ENCODE peak calls at places on chromosomes 4 and X, in eight cellular contexts. O is fibroblast of lung, N is PC-3, U is tibial artery, D is tibial nerve, W is BJ, K is heart right ventricle, I is pancreas. Z is an unnamed sample.

GRCh38 chrX:101108293-101108692 is 10.3 kb downstream of the CENPI start:
- DNase-seq in I (no peak), O (peak; percentile 56), K (no peak), U (no peak), D (no peak), W (peak; percentile 39), N (no peak), Z (no peak)

GRCh38 chr4:169410839-169411770 is 140.3 kb upstream of the SH3RF1 start:
- DNase-seq in D (no peak), W (peak; percentile 59), I (no peak), U (no peak), O (peak; percentile 67), K (peak; percentile 43), N (peak; percentile 31), Z (no peak)

GRCh38 chrX:96407981-96408380 is 276.7 kb upstream of the DIAPH2 start:
- DNase-seq in N (peak; percentile 33), K (no peak), I (no peak), O (no peak), U (no peak), W (no peak), D (no peak), Z (no peak)

GRCh38 chr4:34323549-34324325 is 1920.6 kb downstream of the ARAP2 start:
- DNase-seq in D (no peak), I (no peak), W (no peak), U (no peak), O (peak; percentile 26), K (no peak), N (peak; percentile 11), Z (no peak)

GRCh38 chr4:159305129-159305528 is 202.2 kb downstream of the RAPGEF2 start:
- DNase-seq in K (no peak), O (no peak), I (no peak), U (no peak), D (no peak), N (no peak), W (no peak), Z (no peak)

GRCh38 chr4:5890063-5890727 is 2.7 kb downstream of the CRMP1 start:
- DNase-seq in K (peak; percentile 14), W (no peak), O (peak; percentile 11), D (no peak), N (no peak), I (no peak), U (no peak), Z (no peak)

GRCh38 chrX:154380153-154380552 is 1.1 kb downstream of the EMD start:
- DNase-seq in O (no peak), W (no peak), I (peak; percentile 74), U (peak; percentile 68), N (no peak), K (no peak), D (no peak), Z (no peak)

GRCh38 chr4:39521253-39521908 is 5.9 kb downstream of the UGDH start:
- DNase-seq in U (no peak), W (no peak), N (peak; percentile 6), K (no peak), I (no peak), O (peak; percentile 79), D (no peak), Z (no peak)

GRCh38 chr4:67575232-67575888 is 16.8 kb downstream of the STAP1 start:
- DNase-seq in O (no peak), I (no peak), W (no peak), U (no peak), D (no peak), K (no peak), N (no peak), Z (no peak)

GRCh38 chrX:14010566-14010965 is 19.1 kb downstream of the GEMIN8 start:
- DNase-seq in I (no peak), O (no peak), N (peak; percentile 67), W (no peak), K (no peak), U (no peak), D (no peak), Z (no peak)

GRCh38 chrX:150364347-150365050 is 1.4 kb downstream of the MAMLD1 start:
- DNase-seq in N (peak; percentile 26), O (peak; percentile 9), U (peak; percentile 67), I (peak; percentile 40), K (peak; percentile 17), W (no peak), D (peak; percentile 14), Z (no peak)

GRCh38 chr4:100838286-100838685 is 320.5 kb upstream of the EMCN start:
- DNase-seq in N (no peak), O (no peak), D (no peak), I (no peak), U (no peak), W (no peak), K (no peak), Z (no peak)
- H3K36me3 ChIP-seq in N (no peaks in the 10 kb centered on the region), O (no peaks in the 10 kb centered on the region), D (no peaks in the 10 kb centered on the region), I (no peaks in the 10 kb centered on the region), U (no peaks in the 10 kb centered on the region), W (no peaks in the 10 kb centered on the region), K (no peaks in the 10 kb centered on the region), Z (no peaks in the 10 kb centered on the region)

DNA sequence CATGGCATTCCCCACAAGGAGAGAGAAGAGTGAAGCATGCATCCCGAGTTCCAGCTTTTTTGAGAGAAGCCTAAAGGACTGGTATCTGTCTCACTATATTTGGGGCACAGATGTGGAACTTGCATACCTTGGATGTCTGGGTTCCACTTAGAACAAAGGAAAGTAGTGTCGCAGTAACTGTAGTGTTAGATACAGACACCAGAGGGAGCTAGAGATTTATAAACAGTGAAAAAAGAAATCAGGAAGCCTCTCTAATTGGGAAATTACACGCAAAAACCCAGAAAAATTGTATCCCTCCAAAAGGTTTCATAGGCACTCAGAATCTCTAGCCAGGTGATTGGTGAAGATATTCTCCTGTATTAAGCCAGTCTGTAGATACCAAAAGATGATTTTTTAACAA is 34.4 kb downstream of the AGTR2 start:
- DNase-seq in U (no peak), N (peak; percentile 65), I (no peak), W (no peak), K (no peak), O (peak; percentile 22), D (no peak), Z (peak; percentile 24)
- TF ChIP-seq CTCF in U (peak; percentile 24), N (peak; percentile 83), I (peak; percentile 49), W (peak; percentile 37), K (peak; percentile 55), O (peak; percentile 50), D (peak; percentile 31), Z (peak; percentile 56)

DNA sequence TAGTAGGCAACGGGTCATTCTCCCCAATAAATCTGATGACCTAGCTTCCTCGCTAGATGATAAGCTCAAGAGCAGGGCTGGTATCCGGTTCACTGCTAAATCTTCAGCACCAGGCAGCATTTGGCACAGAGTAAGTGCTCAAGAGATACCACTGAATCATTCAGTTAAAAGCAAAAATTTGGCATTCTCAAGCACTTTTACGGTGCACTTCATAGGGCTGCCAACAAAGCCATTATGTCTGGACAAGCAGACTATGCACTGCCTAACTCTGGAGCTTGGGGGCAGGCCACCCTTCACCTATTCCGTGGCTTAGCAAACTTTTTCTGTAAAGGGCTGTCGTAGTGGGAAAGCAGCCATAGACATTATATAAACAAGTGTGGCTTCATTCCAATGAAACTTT is 23.8 kb upstream of the CXorf38 start:
- DNase-seq in N (no peak), W (no peak), D (no peak), U (no peak), I (no peak), K (no peak), O (no peak), Z (no peak)
- H3K36me3 ChIP-seq in N (peaks cover 40% of the 10 kb centered on the region), W (peaks cover 5% of the 10 kb centered on the region), D (peaks cover 26% of the 10 kb centered on the region), U (peaks cover 13% of the 10 kb centered on the region), I (no peaks in the 10 kb centered on the region), K (peaks cover 97% of the 10 kb centered on the region), O (no peaks in the 10 kb centered on the region), Z (no peaks in the 10 kb centered on the region)

GRCh38 chrX:71164071-71164470 is 19.4 kb downstream of the NLGN3 start:
- DNase-seq in N (no peak), O (no peak), D (no peak), W (no peak), I (no peak), U (no peak), K (no peak), Z (no peak)
- TF ChIP-seq CTCF in N (no peak), O (no peak), D (no peak), W (no peak), I (no peak), U (no peak), K (no peak), Z (no peak)

DNA sequence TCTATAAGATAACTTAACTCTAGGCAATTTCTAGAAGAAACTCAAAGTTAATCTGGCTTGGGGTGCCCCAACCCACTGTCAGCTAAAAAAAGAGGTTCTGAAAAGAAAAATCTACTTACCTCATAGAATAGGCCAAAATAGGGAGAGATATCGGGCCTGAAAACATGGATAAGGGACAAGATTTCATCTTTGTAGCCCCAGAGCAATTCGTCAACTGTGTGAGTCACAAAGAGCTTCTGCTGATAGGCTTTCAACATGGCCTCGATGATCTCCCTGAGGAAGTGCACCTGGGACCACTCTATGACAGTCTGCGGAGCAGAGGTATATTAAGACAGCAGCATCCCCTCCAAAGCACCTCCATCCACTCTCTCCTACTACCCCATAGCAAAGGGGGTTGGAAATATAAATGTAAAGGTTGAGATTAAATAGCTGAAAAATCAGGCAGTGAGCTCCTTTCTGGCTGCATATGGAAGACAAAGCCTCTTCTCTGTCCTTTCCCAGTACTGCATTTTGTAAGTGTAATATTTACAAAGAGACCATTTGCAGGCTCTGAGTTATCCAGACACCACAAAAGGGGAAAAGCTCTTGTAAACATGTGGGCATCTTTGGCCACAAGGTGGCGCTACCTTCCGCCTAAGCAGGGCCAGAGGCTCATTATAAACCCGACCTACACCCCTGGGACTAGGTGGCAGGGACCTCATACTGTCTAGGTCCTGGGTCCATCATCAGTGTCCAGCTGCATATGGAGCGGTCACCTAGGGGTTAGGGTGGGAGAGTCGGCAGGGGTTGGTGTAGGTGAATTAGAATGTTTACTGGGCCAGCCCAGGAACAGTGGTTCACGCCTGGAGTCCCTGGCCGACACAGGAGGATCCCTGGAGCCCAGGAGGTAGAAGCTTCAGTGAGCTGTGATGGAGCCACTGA is 31.5 kb upstream of the NUP54 start:
- DNase-seq in K (peak; percentile 82), W (peak; percentile 8), N (peak; percentile 84), D (peak; percentile 80), U (peak; percentile 87), O (peak; percentile 86), I (peak; percentile 88), Z (peak; percentile 80)
- H3K36me3 ChIP-seq in K (peaks cover 73% of the 10 kb centered on the region), W (peaks cover 2% of the 10 kb centered on the region), N (peaks cover 3% of the 10 kb centered on the region), D (peaks cover 23% of the 10 kb centered on the region), U (peaks cover 14% of the 10 kb centered on the region), O (peaks cover 4% of the 10 kb centered on the region), I (no peaks in the 10 kb centered on the region), Z (peaks cover 1% of the 10 kb centered on the region)

DNA sequence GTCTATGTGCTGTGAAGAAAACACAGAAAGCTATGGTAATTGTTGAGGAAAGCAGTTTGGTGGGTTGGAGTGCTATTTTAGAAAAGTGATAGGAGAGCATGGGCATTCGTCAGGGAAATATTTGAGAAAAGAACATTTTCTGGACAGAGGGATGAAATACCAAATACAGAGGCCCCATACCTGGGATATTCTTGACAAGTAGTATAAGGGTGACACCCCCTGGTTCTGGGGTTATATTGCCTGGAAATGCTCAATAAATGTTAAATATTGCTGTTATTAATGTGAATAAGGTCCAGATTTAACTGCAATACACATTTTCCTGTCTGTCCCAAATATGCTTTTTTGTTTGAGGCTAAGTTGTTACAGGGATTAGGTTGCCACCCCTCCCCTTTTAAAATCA is 42.9 kb downstream of the WWC2 start:
- DNase-seq in N (peak; percentile 2), W (no peak), O (no peak), I (no peak), K (no peak), D (no peak), U (no peak), Z (no peak)
- TF ChIP-seq CTCF in N (no peak), W (no peak), O (no peak), I (no peak), K (peak; percentile 27), D (no peak), U (no peak), Z (no peak)

Z was measured in Caco-2.